ENCODE peak calls at places on chromosome 17, in six cellular contexts. O is sigmoid colon, R is fibroblast of villous mesenchyme, H is lung, T is right lobe of liver, P is heart right ventricle. W is an unnamed sample.

GRCh38 chr17:79218825-79219200 is 144.2 kb downstream of the ENGASE start:
- DNase-seq in P (no peak), O (no peak), R (no peak), T (no peak), H (no peak), W (no peak)

GRCh38 chr17:74768069-74768762 is 7.9 kb downstream of the NAT9 start:
- DNase-seq in P (peak), O (peak), H (no peak), T (peak), R (no peak), W (no peak)

GRCh38 chr17:62963296-62963695 is 2.7 kb upstream of the TANC2 start:
- DNase-seq in R (peak), T (no peak), P (no peak), H (no peak), O (no peak), W (no peak)

GRCh38 chr17:29617481-29618271 is 5.0 kb downstream of the CORO6 start:
- DNase-seq in T (peak), P (peak), O (peak), R (peak), H (peak), W (no peak)

GRCh38 chr17:81518113-81518784 is 5.7 kb upstream of the ACTG1 start:
- DNase-seq in O (no peak), T (no peak), R (peak), P (no peak), H (no peak), W (no peak)

GRCh38 chr17:68199837-68200688 is 47.8 kb upstream of the AMZ2 start:
- DNase-seq in O (no peak), H (no peak), T (no peak), R (no peak), P (no peak), W (no peak)

GRCh38 chr17:17781591-17782424 is 55.0 kb downstream of the SREBF1 start:
- DNase-seq in R (peak), O (peak), P (peak), H (peak), T (peak), W (peak)

GRCh38 chr17:79095345-79096055 is 20.9 kb downstream of the ENGASE start:
- DNase-seq in P (no peak), T (no peak), H (no peak), O (no peak), R (no peak), W (no peak)

GRCh38 chr17:78903101-78903779 is at the start of gene CEP295NL:
- DNase-seq in H (no peak), O (no peak), T (no peak), R (no peak), P (no peak), W (peak)

GRCh38 chr17:74156878-74157277 is 46.6 kb upstream of the RPL38 start:
- DNase-seq in R (no peak), H (no peak), P (no peak), T (no peak), O (no peak), W (no peak)

GRCh38 chr17:61972311-61972710 is 44.5 kb upstream of the INTS2 start:
- DNase-seq in T (no peak), R (no peak), O (no peak), P (no peak), H (no peak), W (no peak)

GRCh38 chr17:41666708-41667279 is 21.9 kb upstream of the EIF1 start:
- DNase-seq in H (peak), R (peak), O (peak), P (peak), T (peak), W (peak)

GRCh38 chr17:82006468-82007227 is 16.0 kb downstream of the CENPX start:
- DNase-seq in P (no peak), T (no peak), H (no peak), O (peak), R (peak), W (peak)

GRCh38 chr17:5587431-5588032 is 3.2 kb upstream of the NLRP1 start:
- DNase-seq in O (no peak), R (peak), P (no peak), T (no peak), H (peak), W (peak)

GRCh38 chr17:5585814-5586558 is 1.7 kb upstream of the NLRP1 start:
- DNase-seq in P (no peak), R (peak), O (no peak), T (no peak), H (no peak), W (no peak)

GRCh38 chr17:5584383-5584951 is at the start of gene NLRP1:
- DNase-seq in R (peak), H (peak), O (peak), T (peak), P (peak), W (peak)

GRCh38 chr17:5583426-5584382 is 605 bp downstream of the NLRP1 start:
- DNase-seq in R (peak), O (no peak), T (no peak), P (peak), H (no peak), W (no peak)

DNA sequence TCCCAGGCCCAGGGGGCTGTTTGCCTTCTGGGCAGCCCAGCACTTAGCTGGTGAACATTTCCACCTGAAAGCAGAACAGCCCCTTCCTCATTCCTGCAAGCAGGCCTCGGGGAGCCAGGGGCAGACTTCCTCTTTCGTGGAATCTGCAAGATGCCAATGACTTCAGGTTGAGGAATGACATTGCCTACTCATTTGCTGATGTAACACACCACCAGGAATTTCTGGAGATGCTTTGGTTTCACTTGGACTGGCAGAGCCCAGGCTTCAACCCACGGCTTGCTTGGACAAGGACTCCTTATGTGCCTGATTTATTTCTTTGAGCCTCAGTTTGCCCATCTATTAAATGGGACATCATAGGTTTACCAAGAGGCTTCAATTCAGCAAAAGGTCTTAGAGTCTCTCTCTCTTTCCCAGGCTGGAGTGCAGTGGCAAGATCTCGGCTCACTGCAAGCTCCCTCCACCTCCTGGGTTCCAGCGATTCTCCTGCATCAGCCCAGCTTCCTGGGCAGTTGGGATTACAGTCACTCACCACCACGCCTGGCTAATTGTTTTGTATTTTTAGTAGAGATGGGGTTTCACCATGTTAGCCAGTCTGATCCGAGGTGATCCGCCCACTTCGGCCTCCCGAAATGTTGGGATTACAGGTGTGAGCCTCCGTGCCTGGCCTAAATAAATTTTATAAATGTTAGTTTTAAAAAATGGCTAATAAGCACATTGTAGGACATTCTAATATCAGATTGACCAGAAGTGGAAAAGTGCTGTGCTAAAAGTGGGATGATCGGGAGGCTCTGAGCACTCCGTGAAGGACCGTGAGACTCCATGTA is 874 bp upstream of the NLRP1 start:
- DNase-seq in P (no peak), H (no peak), T (no peak), R (peak), O (no peak), W (no peak)
- H3K4me3 ChIP-seq in P (peak), H (no peak), T (no peak), R (no peak), O (peak), W (no peak)

GRCh38 chr17:2453325-2453724 is 52.5 kb upstream of the MNT start:
- DNase-seq in P (no peak), O (no peak), R (no peak), T (no peak), H (no peak), W (no peak)
- TF ChIP-seq CTCF in P (no peak), O (no peak), R (no peak), T (no peak), H (no peak), W (no peak)

GRCh38 chr17:76500074-76500744 is 1.0 kb downstream of the RHBDF2 start:
- DNase-seq in R (no peak), P (no peak), T (no peak), H (no peak), O (no peak), W (no peak)

GRCh38 chr17:76502326-76503211 is 1.3 kb upstream of the RHBDF2 start:
- DNase-seq in H (no peak), P (no peak), O (no peak), T (no peak), R (no peak), W (no peak)

GRCh38 chr17:76500745-76501017 is 542 bp downstream of the RHBDF2 start:
- DNase-seq in T (no peak), H (no peak), O (no peak), R (no peak), P (no peak), W (no peak)

GRCh38 chr17:76501018-76501826 is at the start of gene RHBDF2:
- DNase-seq in H (peak), O (peak), P (peak), T (peak), R (peak), W (peak)

DNA sequence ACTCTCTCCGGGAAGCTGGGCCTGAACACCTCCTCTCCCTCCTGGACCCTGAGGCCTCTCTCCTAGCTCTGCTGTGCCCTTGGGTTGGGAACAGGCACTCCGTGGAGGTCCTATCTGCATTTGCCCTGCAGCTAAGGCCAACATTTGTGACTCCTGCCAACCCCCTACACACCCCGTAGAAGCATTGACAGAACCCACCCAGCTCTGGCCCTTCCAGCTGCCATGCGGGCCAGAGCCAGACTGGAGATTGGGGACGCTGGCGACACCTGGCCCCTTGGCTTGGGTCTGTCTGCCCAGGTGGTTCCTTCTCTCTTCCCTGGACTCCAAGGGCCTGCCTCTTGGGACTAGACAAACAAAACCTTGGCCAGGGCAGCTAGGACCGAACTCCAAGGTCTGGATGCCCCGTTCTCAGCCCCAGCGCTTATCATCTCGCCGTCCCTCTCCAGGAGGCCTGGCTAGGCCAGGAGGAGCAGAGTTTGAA is 644 bp upstream of the RHBDF2 start:
- DNase-seq in P (no peak), R (no peak), O (no peak), T (no peak), H (no peak), W (no peak)
- H3K4me3 ChIP-seq in P (peak), R (peak), O (peak), T (peak), H (no peak), W (peak)

DNA sequence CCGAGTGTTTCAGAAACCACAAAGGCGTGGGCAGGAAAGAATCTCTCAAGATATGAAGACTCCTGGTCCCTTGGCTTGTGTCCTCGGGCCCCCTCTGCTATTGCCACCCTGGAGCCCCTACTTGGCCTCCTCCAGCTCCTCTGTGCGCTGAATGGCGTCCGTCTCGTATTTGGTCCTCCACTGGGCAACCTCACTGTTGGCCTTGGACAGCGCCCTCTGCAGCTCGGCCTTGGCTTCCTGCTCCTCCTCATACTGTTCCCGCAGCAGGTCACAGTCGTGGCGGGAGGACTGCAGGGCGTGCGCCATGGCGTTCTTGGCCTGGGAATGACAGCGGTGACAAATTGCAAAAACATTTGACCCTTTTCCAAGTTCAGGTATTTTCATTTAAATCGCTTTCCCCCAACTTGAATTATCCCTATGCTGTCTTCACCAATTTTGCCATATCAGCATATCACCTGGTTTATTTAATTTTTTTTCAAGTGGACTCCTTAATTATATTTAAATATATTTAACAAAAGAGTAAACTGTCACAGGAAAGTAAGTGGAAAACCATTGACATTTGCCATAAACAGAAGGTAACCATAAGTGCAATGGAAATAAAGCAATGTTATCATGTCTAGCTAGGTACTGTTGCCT is 59.7 kb downstream of the MYH13 start:
- DNase-seq in P (no peak), R (no peak), H (no peak), T (no peak), O (no peak), W (no peak)
- TF ChIP-seq CTCF in P (no peak), R (no peak), H (no peak), T (no peak), O (no peak), W (no peak)

GRCh38 chr17:4950075-4950756 is 703 bp upstream of the ENO3 start:
- DNase-seq in P (peak), O (peak), H (peak), T (peak), R (peak), W (peak)

GRCh38 chr17:4953461-4953961 is 2.6 kb downstream of the ENO3 start:
- DNase-seq in T (no peak), H (no peak), R (peak), O (no peak), P (no peak), W (no peak)

GRCh38 chr17:4950757-4951204 is at the start of gene ENO3:
- DNase-seq in T (peak), O (no peak), R (no peak), P (peak), H (no peak), W (peak)

GRCh38 chr17:4949321-4950074 is 1.2 kb upstream of the PFN1 start:
- DNase-seq in P (peak), R (peak), T (peak), H (peak), O (peak), W (peak)

GRCh38 chr17:4951486-4951885 is 567 bp downstream of the ENO3 start:
- DNase-seq in T (no peak), P (no peak), H (no peak), R (no peak), O (no peak), W (no peak)
- H3K4me3 ChIP-seq in T (peak), P (peak), H (no peak), R (no peak), O (no peak), W (peak)

DNA sequence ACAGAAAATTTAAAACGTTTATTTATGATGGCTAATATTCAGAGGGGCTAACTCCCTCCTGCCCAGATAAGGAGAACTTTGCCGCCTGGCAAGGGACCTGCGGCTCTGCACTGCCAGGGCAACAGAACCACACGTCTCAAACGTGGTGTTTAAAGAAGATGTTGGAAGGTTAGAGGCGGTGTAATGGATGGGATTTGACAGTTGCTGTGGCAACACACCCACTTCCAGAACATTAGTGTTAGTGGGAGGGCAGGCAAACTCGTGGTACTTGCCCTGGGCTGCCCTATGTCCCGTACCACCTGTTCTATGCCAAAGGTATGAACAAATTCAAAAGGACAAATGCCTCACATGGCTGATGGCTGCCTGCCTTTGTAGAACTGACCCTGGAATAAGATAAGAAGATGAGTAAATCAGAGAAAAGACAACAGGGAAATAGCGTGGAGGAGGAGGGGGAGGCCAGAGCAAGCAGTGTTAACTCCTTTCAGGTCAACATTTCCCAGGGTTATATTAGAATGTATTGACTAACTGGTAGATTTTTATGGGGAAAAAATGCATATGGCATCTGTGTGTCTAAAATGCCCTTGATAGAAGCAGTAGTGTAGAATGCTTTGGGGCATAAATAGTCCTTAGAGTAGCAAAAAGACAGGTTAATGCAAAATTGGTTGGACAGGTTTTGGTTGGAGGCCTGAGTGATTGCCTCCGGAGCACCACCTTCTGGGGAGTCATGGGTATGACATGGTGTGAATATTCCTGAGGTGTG is 30.8 kb downstream of the HLF start:
- DNase-seq in R (peak), T (peak), P (no peak), O (peak), H (no peak), W (peak)
- TF ChIP-seq CTCF in R (peak), T (peak), P (peak), O (peak), H (peak), W (peak)

GRCh38 chr17:38883592-38884526 is 14.0 kb downstream of the LASP1 start:
- DNase-seq in R (no peak), H (no peak), O (no peak), T (no peak), P (no peak), W (no peak)
- H3K4me3 ChIP-seq in R (no peak), H (no peak), O (no peak), T (no peak), P (peak), W (no peak)

GRCh38 chr17:1171953-1172352 is 7.8 kb downstream of the ABR start:
- DNase-seq in O (no peak), T (no peak), P (no peak), H (no peak), R (no peak), W (no peak)
- TF ChIP-seq CTCF in O (no peak), T (no peak), P (no peak), H (no peak), R (no peak), W (no peak)

GRCh38 chr17:7840441-7840840 is 6.4 kb downstream of the KDM6B start:
- DNase-seq in H (no peak), R (no peak), O (no peak), P (no peak), T (no peak), W (no peak)

GRCh38 chr17:7838291-7839075 is 4.5 kb downstream of the KDM6B start:
- DNase-seq in O (peak), P (no peak), H (peak), R (peak), T (no peak), W (peak)

GRCh38 chr17:7839890-7840260 is 5.9 kb downstream of the KDM6B start:
- DNase-seq in P (no peak), R (peak), T (no peak), H (no peak), O (peak), W (no peak)

GRCh38 chr17:7840875-7841274 is 6.9 kb downstream of the KDM6B start:
- DNase-seq in T (no peak), P (no peak), R (no peak), H (no peak), O (no peak), W (no peak)

GRCh38 chr17:7839199-7839889 is 5.3 kb downstream of the KDM6B start:
- DNase-seq in R (peak), T (peak), P (no peak), O (peak), H (peak), W (no peak)
- H3K4me3 ChIP-seq in R (peak), T (no peak), P (no peak), O (no peak), H (no peak), W (peak)

W was measured in BE2C.